ENCODE peak calls at places on chromosomes 16 and 17, in eight cellular contexts. I is cardiac muscle cell, X is tibial artery, P is coronary artery, D is pancreas, Y is astrocyte of the spinal cord, W is prostate gland, F is neural progenitor cell. H is an unnamed sample.

GRCh38 chr17:28738680-28739384 is 5.0 kb upstream of the TRAF4 start:
- DNase-seq in I (no peak), X (peak; percentile 55), P (no peak), D (no peak), Y (no peak), W (no peak), F (no peak), H (no peak)

GRCh38 chr17:45782889-45783592 is 1.1 kb upstream of the CRHR1 start:
- DNase-seq in I (peak; percentile 25), X (no peak), P (no peak), D (no peak), Y (no peak), W (no peak), F (peak; percentile 90), H (no peak)

GRCh38 chr17:28497931-28498330 is 8.2 kb upstream of the FOXN1 start:
- DNase-seq in I (no peak), X (no peak), P (no peak), D (peak; percentile 91), Y (no peak), W (peak; percentile 83), F (no peak), H (no peak)

GRCh38 chr16:4692460-4693295 is 684 bp upstream of the NUDT16L1 start:
- DNase-seq in I (peak; percentile 7), X (peak; percentile 63), P (no peak), D (peak; percentile 70), Y (no peak), W (no peak), F (peak; percentile 53), H (no peak)

GRCh38 chr17:49480833-49481615 is 14.1 kb upstream of the NGFR start:
- DNase-seq in I (no peak), X (no peak), P (no peak), D (no peak), Y (no peak), W (no peak), F (no peak), H (no peak)

GRCh38 chr17:73228748-73229236 is 32.9 kb downstream of the CPSF4L start:
- DNase-seq in I (peak; percentile 88), X (peak; percentile 83), P (no peak), D (peak; percentile 72), Y (peak; percentile 76), W (peak; percentile 44), F (no peak), H (peak; percentile 61)

GRCh38 chr16:85182286-85182685 is 70.0 kb upstream of the CIBAR2 start:
- DNase-seq in I (no peak), X (no peak), P (no peak), D (no peak), Y (no peak), W (no peak), F (no peak), H (no peak)

GRCh38 chr17:7186241-7186640 is 7.1 kb upstream of the ASGR1 start:
- DNase-seq in I (no peak), X (no peak), P (no peak), D (no peak), Y (no peak), W (no peak), F (no peak), H (no peak)

GRCh38 chr17:27244481-27245223 is 49.3 kb upstream of the WSB1 start:
- DNase-seq in I (peak; percentile 99), X (peak; percentile 88), P (peak; percentile 87), D (peak; percentile 32), Y (peak; percentile 81), W (peak; percentile 78), F (peak; percentile 33), H (peak; percentile 46)

GRCh38 chr17:68910256-68910705 is 44.9 kb downstream of the ABCA8 start:
- DNase-seq in I (peak; percentile 68), X (no peak), P (no peak), D (no peak), Y (peak; percentile 6), W (no peak), F (peak; percentile 31), H (no peak)

GRCh38 chr17:68987966-68988365 is 32.8 kb upstream of the ABCA8 start:
- DNase-seq in I (no peak), X (no peak), P (no peak), D (no peak), Y (no peak), W (no peak), F (no peak), H (no peak)

GRCh38 chr16:80466024-80466986 is 74.5 kb upstream of the DYNLRB2 start:
- DNase-seq in I (peak; percentile 58), X (peak; percentile 61), P (no peak), D (peak; percentile 52), Y (peak; percentile 42), W (peak; percentile 55), F (peak; percentile 93), H (peak; percentile 61)

GRCh38 chr16:28491080-28491969 is 549 bp downstream of the CLN3 start:
- DNase-seq in I (peak; percentile 12), X (peak; percentile 75), P (no peak), D (peak; percentile 60), Y (peak; percentile 1), W (peak; percentile 21), F (peak; percentile 64), H (peak; percentile 56)

GRCh38 chr17:35416659-35417058 is 15.6 kb downstream of the SLFN12 start:
- DNase-seq in I (no peak), X (no peak), P (no peak), D (no peak), Y (no peak), W (no peak), F (no peak), H (no peak)

GRCh38 chr16:77564791-77565390 is 130.1 kb upstream of the ADAMTS18 start:
- DNase-seq in I (peak; percentile 51), X (no peak), P (no peak), D (no peak), Y (peak; percentile 54), W (no peak), F (no peak), H (no peak)

GRCh38 chr17:7801582-7801981 is 32.4 kb upstream of the KDM6B start:
- DNase-seq in I (no peak), X (no peak), P (no peak), D (no peak), Y (no peak), W (no peak), F (no peak), H (no peak)

GRCh38 chr17:79987187-79987889 is 48.3 kb downstream of the TBC1D16 start:
- DNase-seq in I (no peak), X (no peak), P (no peak), D (peak; percentile 15), Y (peak; percentile 22), W (no peak), F (peak; percentile 30), H (no peak)

GRCh38 chr16:2195316-2196161 is 866 bp downstream of the CASKIN1 start:
- DNase-seq in I (no peak), X (no peak), P (no peak), D (no peak), Y (no peak), W (no peak), F (peak; percentile 43), H (no peak)

GRCh38 chr17:39751016-39751543 is 13.3 kb downstream of the GRB7 start:
- DNase-seq in I (no peak), X (peak; percentile 48), P (no peak), D (peak; percentile 41), Y (no peak), W (no peak), F (no peak), H (no peak)

GRCh38 chr17:50882851-50883250 is 16.7 kb upstream of the TOB1 start:
- DNase-seq in I (peak; percentile 38), X (no peak), P (no peak), D (no peak), Y (peak; percentile 57), W (no peak), F (no peak), H (no peak)

GRCh38 chr17:17190188-17190587 is 15.9 kb downstream of the PLD6 start:
- DNase-seq in I (no peak), X (no peak), P (no peak), D (no peak), Y (no peak), W (no peak), F (no peak), H (no peak)
- H3K4me3 ChIP-seq in I (no peak overlapping the region), X (no peak overlapping the region), P (no peak overlapping the region), D (no peak overlapping the region), Y (no peak overlapping the region), W (no peak overlapping the region), F (no peak overlapping the region), H (no peak overlapping the region)

GRCh38 chr17:42405076-42405475 is 16.8 kb upstream of the STAT3 start:
- DNase-seq in I (no peak), X (no peak), P (no peak), D (peak; percentile 38), Y (no peak), W (no peak), F (no peak), H (no peak)
- H3K4me3 ChIP-seq in I (no peak overlapping the region), X (no peak overlapping the region), P (no peak overlapping the region), D (no peak overlapping the region), Y (no peak overlapping the region), W (no peak overlapping the region), F (no peak overlapping the region), H (no peak overlapping the region)

DNA sequence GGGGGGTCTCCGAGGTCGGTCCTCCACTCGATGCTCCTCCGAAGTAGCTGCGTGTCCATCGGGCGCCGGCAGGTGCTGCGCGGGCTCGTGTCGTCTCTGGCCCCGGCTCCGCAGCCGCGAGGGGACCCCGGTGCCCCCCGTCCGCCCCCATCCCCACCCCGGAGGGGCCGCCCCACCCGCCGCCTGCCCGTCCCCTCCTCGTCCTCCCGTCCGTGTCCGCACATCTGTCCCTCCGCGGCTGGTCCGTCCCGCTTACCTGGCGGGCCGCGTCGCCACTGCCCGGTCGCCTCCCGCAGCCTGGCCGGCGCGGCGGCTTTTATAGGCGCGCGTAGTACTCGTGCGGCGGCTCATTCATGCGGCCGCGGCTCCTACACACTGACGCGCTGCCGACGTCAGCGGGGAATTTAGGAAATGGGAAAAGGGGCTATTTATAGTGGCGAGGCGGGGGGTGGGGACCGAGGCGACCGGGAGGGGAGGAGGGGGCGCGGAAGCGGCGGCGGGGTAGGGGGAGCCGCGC is 4.0 kb upstream of the HIC1 start:
- DNase-seq in I (peak; percentile 75), X (no peak), P (no peak), D (peak; percentile 65), Y (peak; percentile 61), W (no peak), F (peak; percentile 82), H (no peak)
- H3K4me3 ChIP-seq in I (peak overlapping the region; percentile 75), X (peak overlapping the region; percentile 61), P (peak overlapping the region; percentile 98), D (peak overlapping the region; percentile 23), Y (peak overlapping the region; percentile 35), W (peak overlapping the region; percentile 51), F (peak overlapping the region; percentile 56), H (peak overlapping the region; percentile 60)

DNA sequence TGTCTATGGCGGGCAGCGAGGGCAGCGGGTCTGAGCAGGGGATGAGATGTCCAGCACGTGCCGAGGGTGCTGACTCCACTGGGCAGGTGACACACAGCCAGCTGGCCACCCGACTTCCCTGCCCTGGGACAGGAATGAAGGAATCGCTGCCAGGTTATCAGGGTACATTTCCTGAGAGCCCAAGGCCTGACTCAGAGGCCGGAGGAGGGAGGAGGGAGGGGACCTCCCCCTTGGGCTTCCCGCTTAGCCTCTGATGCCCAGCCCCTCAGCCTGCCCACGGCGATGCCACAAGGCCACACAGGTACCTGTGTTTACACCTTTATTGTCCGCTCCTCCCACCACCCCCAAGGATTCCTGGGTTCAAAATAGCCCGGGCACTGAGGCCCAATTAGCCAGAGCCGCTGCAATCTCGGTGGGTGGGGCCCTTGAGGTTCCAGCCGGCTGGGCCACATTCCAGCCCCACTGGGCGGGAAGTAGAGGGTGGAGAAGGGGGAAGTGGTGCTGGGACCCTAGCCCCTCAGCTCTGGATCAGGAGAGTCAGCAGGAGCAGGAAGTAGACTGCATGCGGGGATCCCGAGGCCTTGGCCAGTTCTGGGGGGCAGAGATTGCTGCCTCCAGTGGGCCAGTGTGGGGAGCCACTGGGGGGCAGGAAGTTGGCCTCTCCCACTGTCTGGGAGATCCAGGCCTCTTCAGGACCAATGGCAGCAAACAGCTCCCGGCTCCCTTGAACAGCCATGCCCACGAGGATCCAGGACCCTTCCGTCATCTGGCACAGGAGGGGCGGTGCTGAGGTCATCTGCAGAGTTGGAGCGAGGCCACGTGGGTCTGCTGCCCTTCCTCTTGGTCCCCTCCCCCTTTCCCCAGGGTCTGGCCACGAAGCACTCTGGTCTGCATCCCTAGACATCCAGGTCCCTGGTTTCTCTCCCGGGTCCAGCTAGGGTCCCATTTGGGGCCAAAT is 3.4 kb upstream of the PRSS8 start:
- DNase-seq in I (peak; percentile 64), X (no peak), P (peak; percentile 81), D (peak; percentile 92), Y (peak; percentile 43), W (peak; percentile 64), F (peak; percentile 17), H (peak; percentile 83)
- H3K4me3 ChIP-seq in I (no peak overlapping the region), X (peak overlapping the region; percentile 12), P (peak overlapping the region; percentile 44), D (no peak overlapping the region), Y (no peak overlapping the region), W (no peak overlapping the region), F (no peak overlapping the region), H (no peak overlapping the region)

H was measured in colonic mucosa.